ENCODE peak calls at places on chromosomes 11 and 22, in eight cellular contexts. One of them, this sample, is unnamed.

GRCh38 chr11:2559527-2560311 is 114.9 kb downstream of the KCNQ1 start:
- DNase-seq in stimulated activated CD4-positive, alpha-beta T cell treated with anti-CD3 and anti-CD28 coated beads, Interleukin-1b, Interleukin-23, amount 100 ng/mL, for 24 hours: no peak
- DNase-seq in amniotic stem cell: no peak
- DNase-seq in activated T-helper 1 cell treated with Interleukin-2 at 50 U/mL for 16 hours: no peak
- DNase-seq in A549: no peak
- DNase-seq in IMR-90: no peak
- DNase-seq in neuronal stem cell: no peak
- DNase-seq in chondrocyte: peak
- DNase-seq in this sample: no peak

GRCh38 chr11:29826878-29827277 is 190.0 kb downstream of the KCNA4 start:
- DNase-seq in amniotic stem cell: no peak
- DNase-seq in activated T-helper 1 cell treated with Interleukin-2 at 50 U/mL for 16 hours: no peak
- DNase-seq in stimulated activated CD4-positive, alpha-beta T cell treated with anti-CD3 and anti-CD28 coated beads, Interleukin-1b, Interleukin-23, amount 100 ng/mL, for 24 hours: no peak
- DNase-seq in neuronal stem cell: no peak
- DNase-seq in A549: no peak
- DNase-seq in chondrocyte: peak
- DNase-seq in IMR-90: no peak
- DNase-seq in this sample: no peak

GRCh38 chr22:32646476-32646875 is 155.0 kb upstream of the TIMP3 start:
- DNase-seq in activated T-helper 1 cell treated with Interleukin-2 at 50 U/mL for 16 hours: no peak
- DNase-seq in neuronal stem cell: no peak
- DNase-seq in stimulated activated CD4-positive, alpha-beta T cell treated with anti-CD3 and anti-CD28 coated beads, Interleukin-1b, Interleukin-23, amount 100 ng/mL, for 24 hours: no peak
- DNase-seq in IMR-90: no peak
- DNase-seq in amniotic stem cell: no peak
- DNase-seq in A549: no peak
- DNase-seq in chondrocyte: no peak
- DNase-seq in this sample: no peak

GRCh38 chr11:12289667-12290476 is 87.5 kb upstream of the PARVA start:
- DNase-seq in chondrocyte: no peak
- DNase-seq in stimulated activated CD4-positive, alpha-beta T cell treated with anti-CD3 and anti-CD28 coated beads, Interleukin-1b, Interleukin-23, amount 100 ng/mL, for 24 hours: no peak
- DNase-seq in amniotic stem cell: no peak
- DNase-seq in A549: no peak
- DNase-seq in IMR-90: no peak
- DNase-seq in activated T-helper 1 cell treated with Interleukin-2 at 50 U/mL for 16 hours: no peak
- DNase-seq in neuronal stem cell: no peak
- DNase-seq in this sample: no peak

GRCh38 chr11:134332782-134333181 is 994 bp downstream of the GLB1L2 start:
- DNase-seq in stimulated activated CD4-positive, alpha-beta T cell treated with anti-CD3 and anti-CD28 coated beads, Interleukin-1b, Interleukin-23, amount 100 ng/mL, for 24 hours: no peak
- DNase-seq in activated T-helper 1 cell treated with Interleukin-2 at 50 U/mL for 16 hours: no peak
- DNase-seq in A549: no peak
- DNase-seq in chondrocyte: no peak
- DNase-seq in neuronal stem cell: no peak
- DNase-seq in amniotic stem cell: no peak
- DNase-seq in IMR-90: no peak
- DNase-seq in this sample: no peak

GRCh38 chr22:44919691-44920090 is 90.1 kb downstream of the PHF21B start:
- DNase-seq in A549: no peak
- DNase-seq in amniotic stem cell: no peak
- DNase-seq in activated T-helper 1 cell treated with Interleukin-2 at 50 U/mL for 16 hours: no peak
- DNase-seq in stimulated activated CD4-positive, alpha-beta T cell treated with anti-CD3 and anti-CD28 coated beads, Interleukin-1b, Interleukin-23, amount 100 ng/mL, for 24 hours: no peak
- DNase-seq in chondrocyte: peak
- DNase-seq in IMR-90: no peak
- DNase-seq in neuronal stem cell: no peak
- DNase-seq in this sample: no peak

GRCh38 chr22:28379075-28379806 is 300.4 kb downstream of the TTC28 start:
- DNase-seq in amniotic stem cell: no peak
- DNase-seq in A549: no peak
- DNase-seq in activated T-helper 1 cell treated with Interleukin-2 at 50 U/mL for 16 hours: no peak
- DNase-seq in chondrocyte: no peak
- DNase-seq in stimulated activated CD4-positive, alpha-beta T cell treated with anti-CD3 and anti-CD28 coated beads, Interleukin-1b, Interleukin-23, amount 100 ng/mL, for 24 hours: no peak
- DNase-seq in neuronal stem cell: no peak
- DNase-seq in IMR-90: no peak
- DNase-seq in this sample: no peak

GRCh38 chr22:44752285-44753188 is at the start of gene ARHGAP8:
- DNase-seq in neuronal stem cell: no peak
- DNase-seq in activated T-helper 1 cell treated with Interleukin-2 at 50 U/mL for 16 hours: peak
- DNase-seq in stimulated activated CD4-positive, alpha-beta T cell treated with anti-CD3 and anti-CD28 coated beads, Interleukin-1b, Interleukin-23, amount 100 ng/mL, for 24 hours: no peak
- DNase-seq in amniotic stem cell: no peak
- DNase-seq in A549: peak
- DNase-seq in IMR-90: no peak
- DNase-seq in chondrocyte: no peak
- DNase-seq in this sample: no peak

GRCh38 chr22:38981005-38981658 is 1.0 kb upstream of the APOBEC3B start:
- DNase-seq in activated T-helper 1 cell treated with Interleukin-2 at 50 U/mL for 16 hours: no peak
- DNase-seq in stimulated activated CD4-positive, alpha-beta T cell treated with anti-CD3 and anti-CD28 coated beads, Interleukin-1b, Interleukin-23, amount 100 ng/mL, for 24 hours: no peak
- DNase-seq in A549: no peak
- DNase-seq in neuronal stem cell: peak
- DNase-seq in chondrocyte: peak
- DNase-seq in IMR-90: peak
- DNase-seq in amniotic stem cell: no peak
- DNase-seq in this sample: peak

GRCh38 chr11:9529333-9529648 is 44.2 kb upstream of the WEE1 start:
- DNase-seq in neuronal stem cell: no peak
- DNase-seq in activated T-helper 1 cell treated with Interleukin-2 at 50 U/mL for 16 hours: no peak
- DNase-seq in amniotic stem cell: no peak
- DNase-seq in stimulated activated CD4-positive, alpha-beta T cell treated with anti-CD3 and anti-CD28 coated beads, Interleukin-1b, Interleukin-23, amount 100 ng/mL, for 24 hours: no peak
- DNase-seq in A549: no peak
- DNase-seq in chondrocyte: no peak
- DNase-seq in IMR-90: no peak
- DNase-seq in this sample: no peak

GRCh38 chr11:114076974-114077373 is 17.5 kb downstream of the ZBTB16 start:
- DNase-seq in neuronal stem cell: no peak
- DNase-seq in IMR-90: no peak
- DNase-seq in stimulated activated CD4-positive, alpha-beta T cell treated with anti-CD3 and anti-CD28 coated beads, Interleukin-1b, Interleukin-23, amount 100 ng/mL, for 24 hours: no peak
- DNase-seq in activated T-helper 1 cell treated with Interleukin-2 at 50 U/mL for 16 hours: no peak
- DNase-seq in amniotic stem cell: no peak
- DNase-seq in chondrocyte: no peak
- DNase-seq in A549: no peak
- DNase-seq in this sample: peak

GRCh38 chr11:114135737-114136151 is 76.2 kb downstream of the ZBTB16 start:
- DNase-seq in activated T-helper 1 cell treated with Interleukin-2 at 50 U/mL for 16 hours: no peak
- DNase-seq in neuronal stem cell: no peak
- DNase-seq in chondrocyte: no peak
- DNase-seq in IMR-90: no peak
- DNase-seq in amniotic stem cell: no peak
- DNase-seq in stimulated activated CD4-positive, alpha-beta T cell treated with anti-CD3 and anti-CD28 coated beads, Interleukin-1b, Interleukin-23, amount 100 ng/mL, for 24 hours: no peak
- DNase-seq in A549: no peak
- DNase-seq in this sample: peak

GRCh38 chr11:103959279-103959930 is 77.0 kb upstream of the DDI1 start:
- DNase-seq in neuronal stem cell: no peak
- DNase-seq in IMR-90: peak
- DNase-seq in stimulated activated CD4-positive, alpha-beta T cell treated with anti-CD3 and anti-CD28 coated beads, Interleukin-1b, Interleukin-23, amount 100 ng/mL, for 24 hours: no peak
- DNase-seq in amniotic stem cell: no peak
- DNase-seq in chondrocyte: no peak
- DNase-seq in activated T-helper 1 cell treated with Interleukin-2 at 50 U/mL for 16 hours: no peak
- DNase-seq in A549: no peak
- DNase-seq in this sample: peak

GRCh38 chr11:88103337-88104206 is 71.7 kb downstream of the RAB38 start:
- DNase-seq in A549: peak
- DNase-seq in neuronal stem cell: peak
- DNase-seq in stimulated activated CD4-positive, alpha-beta T cell treated with anti-CD3 and anti-CD28 coated beads, Interleukin-1b, Interleukin-23, amount 100 ng/mL, for 24 hours: peak
- DNase-seq in activated T-helper 1 cell treated with Interleukin-2 at 50 U/mL for 16 hours: peak
- DNase-seq in amniotic stem cell: peak
- DNase-seq in chondrocyte: no peak
- DNase-seq in IMR-90: peak
- DNase-seq in this sample: peak

GRCh38 chr11:16158426-16158994 is 197.8 kb downstream of the SOX6 start:
- DNase-seq in A549: no peak
- DNase-seq in amniotic stem cell: no peak
- DNase-seq in IMR-90: no peak
- DNase-seq in activated T-helper 1 cell treated with Interleukin-2 at 50 U/mL for 16 hours: no peak
- DNase-seq in neuronal stem cell: no peak
- DNase-seq in chondrocyte: no peak
- DNase-seq in stimulated activated CD4-positive, alpha-beta T cell treated with anti-CD3 and anti-CD28 coated beads, Interleukin-1b, Interleukin-23, amount 100 ng/mL, for 24 hours: no peak
- DNase-seq in this sample: no peak

GRCh38 chr11:66459138-66459778 is 7.4 kb upstream of the PELI3 start:
- DNase-seq in A549: no peak
- DNase-seq in neuronal stem cell: no peak
- DNase-seq in IMR-90: no peak
- DNase-seq in amniotic stem cell: no peak
- DNase-seq in stimulated activated CD4-positive, alpha-beta T cell treated with anti-CD3 and anti-CD28 coated beads, Interleukin-1b, Interleukin-23, amount 100 ng/mL, for 24 hours: no peak
- DNase-seq in chondrocyte: no peak
- DNase-seq in activated T-helper 1 cell treated with Interleukin-2 at 50 U/mL for 16 hours: no peak
- DNase-seq in this sample: no peak